ENCODE peak calls at places on chromosome 11, in five cellular contexts. J is NT2/D1, I is cardiac septum, T is neural crest cell, E is neural progenitor cell. W is an unnamed sample.

GRCh38 chr11:5719703-5720495 is 16.3 kb upstream of the OR56B1 start:
- DNase-seq in J (no peak), I (no peak), T (no peak), E (no peak), W (no peak)

GRCh38 chr11:2574553-2575535 is 125.0 kb downstream of the KCNQ1OT1 start:
- DNase-seq in J (no peak), E (no peak), I (peak; percentile 62), T (no peak), W (no peak)

GRCh38 chr11:120739780-120740179 is 228.2 kb downstream of the GRIK4 start:
- DNase-seq in T (no peak), I (no peak), E (no peak), J (no peak), W (no peak)

GRCh38 chr11:118892964-118893363 is 9.3 kb downstream of the CXCR5 start:
- DNase-seq in E (no peak), J (no peak), I (no peak), T (no peak), W (no peak)

GRCh38 chr11:73982595-73982989 is at the start of gene UCP2:
- DNase-seq in I (peak; percentile 93), T (peak; percentile 68), E (peak; percentile 89), J (peak; percentile 36), W (peak; percentile 85)

GRCh38 chr11:20388096-20389055 is 860 bp downstream of the PRMT3 start:
- DNase-seq in E (no peak), T (no peak), J (no peak), I (no peak), W (no peak)

GRCh38 chr11:8229299-8230177 is 34.1 kb downstream of the LMO1 start:
- DNase-seq in J (no peak), I (no peak), T (no peak), E (no peak), W (no peak)

GRCh38 chr11:67053896-67054850 is 2.5 kb upstream of the RHOD start:
- DNase-seq in I (no peak), E (peak; percentile 79), J (peak; percentile 50), T (peak; percentile 53), W (peak; percentile 24)

GRCh38 chr11:11567862-11568650 is 53.7 kb downstream of the GALNT18 start:
- DNase-seq in T (no peak), I (no peak), E (no peak), J (no peak), W (no peak)

GRCh38 chr11:67365756-67366384 is 7.5 kb downstream of the CLCF1 start:
- DNase-seq in J (no peak), I (no peak), T (no peak), E (no peak), W (no peak)

GRCh38 chr11:34792814-34793241 is 123.4 kb downstream of the APIP start:
- DNase-seq in J (no peak), I (no peak), T (no peak), E (peak; percentile 46), W (no peak)

GRCh38 chr11:79078999-79079398 is 361.8 kb downstream of the TENM4 start:
- DNase-seq in T (no peak), E (no peak), I (peak; percentile 71), J (no peak), W (no peak)

GRCh38 chr11:130109441-130109840 is 39.7 kb downstream of the APLP2 start:
- DNase-seq in J (no peak), I (no peak), E (no peak), T (no peak), W (no peak)

GRCh38 chr11:96827164-96827563 is 437.4 kb downstream of the JRKL start:
- DNase-seq in T (no peak), E (peak; percentile 47), I (no peak), J (peak; percentile 1), W (no peak)

GRCh38 chr11:78645226-78646202 is 70.8 kb upstream of the NARS2 start:
- DNase-seq in J (peak; percentile 78), T (peak; percentile 75), I (no peak), E (peak; percentile 73), W (peak; percentile 22)

GRCh38 chr11:77127969-77128691 is at the start of gene MYO7A:
- DNase-seq in T (peak; percentile 61), I (no peak), J (no peak), E (peak; percentile 77), W (no peak)

GRCh38 chr11:1853376-1854131 is 670 bp downstream of the LSP1 start:
- DNase-seq in T (no peak), J (no peak), I (no peak), E (no peak), W (no peak)

GRCh38 chr11:19557720-19558140 is 154.9 kb upstream of the NAV2 start:
- DNase-seq in J (peak; percentile 62), E (peak; percentile 89), I (no peak), T (peak; percentile 89), W (no peak)

GRCh38 chr11:43072911-43073310 is 238.9 kb upstream of the API5 start:
- DNase-seq in I (no peak), T (no peak), E (no peak), J (no peak), W (no peak)

GRCh38 chr11:11898648-11899047 is 56.9 kb downstream of the USP47 start:
- DNase-seq in T (no peak), I (no peak), E (no peak), J (no peak), W (no peak)

GRCh38 chr11:33500331-33500730 is 200.3 kb downstream of the C11orf91 start:
- DNase-seq in J (no peak), T (no peak), E (no peak), I (no peak), W (no peak)

GRCh38 chr11:12838463-12839120 is 164.4 kb downstream of the TEAD1 start:
- DNase-seq in E (no peak), T (no peak), I (no peak), J (no peak), W (no peak)

GRCh38 chr11:94295534-94295933 is 8.8 kb upstream of the IZUMO1R start:
- DNase-seq in E (peak; percentile 13), J (no peak), I (no peak), T (no peak), W (no peak)

GRCh38 chr11:45667929-45668680 is 2.7 kb upstream of the CHST1 start:
- DNase-seq in T (no peak), E (no peak), I (no peak), J (no peak), W (no peak)

GRCh38 chr11:236774-237767 is at the start of gene PSMD13:
- DNase-seq in I (peak; percentile 96), J (peak; percentile 63), E (peak; percentile 94), T (peak; percentile 83), W (peak; percentile 73)

GRCh38 chr11:69530278-69531070 is 49.0 kb downstream of the LINC01488 start:
- DNase-seq in I (peak; percentile 71), J (no peak), T (no peak), E (no peak), W (no peak)

GRCh38 chr11:75714211-75714610 is 3.4 kb upstream of the MOGAT2 start:
- DNase-seq in I (no peak), J (no peak), E (no peak), T (no peak), W (no peak)

GRCh38 chr11:72670041-72670440 is 4.2 kb downstream of the PDE2A start:
- DNase-seq in I (no peak), J (no peak), T (no peak), E (no peak), W (no peak)

GRCh38 chr11:76614471-76615183 is 55.9 kb downstream of the LRRC32 start:
- DNase-seq in E (no peak), J (no peak), T (no peak), I (peak; percentile 79), W (no peak)

GRCh38 chr11:6298605-6299004 is 21.7 kb downstream of the CAVIN3 start:
- DNase-seq in E (peak; percentile 77), J (no peak), T (no peak), I (no peak), W (no peak)

W was measured in GDM1.